ENCODE peak calls at places on chromosome 1, in seven cellular contexts. A is posterior cingulate gyrus; S is stimulated activated CD4-positive, alpha-beta T cell treated with anti-CD3 and anti-CD28 coated beads, Interleukin-1b, Interleukin-23, amount 100 ng/mL, for 1 hour; K is stomach; G is AG08395; O is caudate nucleus; R is activated CD8-positive, alpha-beta memory T cell treated with anti-CD3 and anti-CD28 coated beads, Interleukin-2, amount 10 ng/mL, durations not matched to agents 7 days and 5 days. U is an unnamed sample.

GRCh38 chr1:60942291-60942690 is 140.1 kb upstream of the NFIA start:
- DNase-seq in A (no peak), R (no peak), S (no peak), K (no peak), O (no peak), G (no peak), U (no peak)

GRCh38 chr1:202213361-202214088 is 19.9 kb downstream of the LGR6 start:
- DNase-seq in A (no peak), O (no peak), R (no peak), G (no peak), K (no peak), S (no peak), U (no peak)

GRCh38 chr1:170126691-170127090 is 19.1 kb upstream of the NTMT2 start:
- DNase-seq in G (peak; percentile 55), S (no peak), R (no peak), O (no peak), K (no peak), A (no peak), U (peak; percentile 92)

GRCh38 chr1:212062832-212063438 is 27.4 kb downstream of the DTL start:
- DNase-seq in S (no peak), A (no peak), O (no peak), R (no peak), K (no peak), G (peak; percentile 60), U (peak; percentile 32)

GRCh38 chr1:5532811-5533210 is 459.4 kb downstream of the NPHP4 start:
- DNase-seq in O (no peak), S (no peak), G (no peak), K (no peak), R (peak; percentile 35), A (no peak), U (no peak)

GRCh38 chr1:164617607-164618564 is 58.9 kb downstream of the PBX1 start:
- DNase-seq in O (no peak), G (no peak), S (no peak), K (no peak), R (no peak), A (no peak), U (no peak)

GRCh38 chr1:17405898-17406759 is 33.3 kb downstream of the RCC2 start:
- DNase-seq in S (no peak), G (peak; percentile 88), O (peak; percentile 24), A (peak; percentile 67), R (peak; percentile 59), K (peak; percentile 63), U (peak; percentile 32)

GRCh38 chr1:229893762-229894444 is 173.1 kb upstream of the GALNT2 start:
- DNase-seq in K (no peak), O (no peak), R (no peak), S (no peak), A (no peak), G (no peak), U (no peak)

GRCh38 chr1:239805888-239806772 is 285.6 kb upstream of the FMN2 start:
- DNase-seq in O (no peak), A (no peak), G (no peak), S (no peak), K (no peak), R (no peak), U (no peak)

GRCh38 chr1:179115181-179115580 is 33.3 kb downstream of the TOR3A start:
- DNase-seq in S (no peak), O (no peak), R (no peak), A (no peak), G (no peak), K (no peak), U (no peak)

GRCh38 chr1:246181244-246181643 is 325.8 kb downstream of the SMYD3 start:
- DNase-seq in R (no peak), A (no peak), G (no peak), K (no peak), S (no peak), O (no peak), U (no peak)

U was measured in amniotic stem cell.